ENCODE peak calls at places on chromosomes 1 and 21, in nine cellular contexts. One of them, this sample, is unnamed.
A peak's percentile ranks its signal among the peaks of the same experiment; 100 is the strongest.

GRCh38 chr1:3498986-3499385 is 44.5 kb downstream of the ARHGEF16 start:
- DNase-seq in T-cell: no peak
- DNase-seq in LNCaP clone FGC: no peak
- DNase-seq in GM12864: no peak
- DNase-seq in psoas muscle: no peak
- DNase-seq in SK-MEL-5: no peak
- DNase-seq in NCI-H345: no peak
- DNase-seq in stimulated activated CD4-positive, alpha-beta T cell treated with anti-CD3 and anti-CD28 coated beads, TNF-alpha, amount 100 ng/mL, for 1 hour: no peak
- DNase-seq in right atrium auricular region: no peak
- DNase-seq in this sample: no peak

GRCh38 chr1:197391303-197392226 is 123.5 kb downstream of the CRB1 start:
- DNase-seq in T-cell: peak; percentile 19
- DNase-seq in LNCaP clone FGC: no peak
- DNase-seq in GM12864: no peak
- DNase-seq in psoas muscle: no peak
- DNase-seq in SK-MEL-5: no peak
- DNase-seq in NCI-H345: no peak
- DNase-seq in stimulated activated CD4-positive, alpha-beta T cell treated with anti-CD3 and anti-CD28 coated beads, TNF-alpha, amount 100 ng/mL, for 1 hour: no peak
- DNase-seq in right atrium auricular region: no peak
- DNase-seq in this sample: peak; percentile 42

GRCh38 chr1:155643230-155643629 is 33.2 kb downstream of the MSTO1 start:
- DNase-seq in T-cell: no peak
- DNase-seq in LNCaP clone FGC: no peak
- DNase-seq in GM12864: no peak
- DNase-seq in psoas muscle: no peak
- DNase-seq in SK-MEL-5: no peak
- DNase-seq in NCI-H345: no peak
- DNase-seq in stimulated activated CD4-positive, alpha-beta T cell treated with anti-CD3 and anti-CD28 coated beads, TNF-alpha, amount 100 ng/mL, for 1 hour: no peak
- DNase-seq in right atrium auricular region: no peak
- DNase-seq in this sample: no peak

GRCh38 chr21:17903029-17903806 is 84.1 kb upstream of the C21orf91 start:
- DNase-seq in T-cell: no peak
- DNase-seq in LNCaP clone FGC: peak; percentile 8
- DNase-seq in GM12864: no peak
- DNase-seq in psoas muscle: no peak
- DNase-seq in SK-MEL-5: peak; percentile 66
- DNase-seq in NCI-H345: peak; percentile 71
- DNase-seq in stimulated activated CD4-positive, alpha-beta T cell treated with anti-CD3 and anti-CD28 coated beads, TNF-alpha, amount 100 ng/mL, for 1 hour: no peak
- DNase-seq in right atrium auricular region: no peak
- DNase-seq in this sample: peak; percentile 18

GRCh38 chr1:14403961-14404645 is 194.4 kb upstream of the KAZN start:
- DNase-seq in T-cell: no peak
- DNase-seq in LNCaP clone FGC: no peak
- DNase-seq in GM12864: no peak
- DNase-seq in psoas muscle: no peak
- DNase-seq in SK-MEL-5: no peak
- DNase-seq in NCI-H345: no peak
- DNase-seq in stimulated activated CD4-positive, alpha-beta T cell treated with anti-CD3 and anti-CD28 coated beads, TNF-alpha, amount 100 ng/mL, for 1 hour: no peak
- DNase-seq in right atrium auricular region: no peak
- DNase-seq in this sample: no peak

GRCh38 chr21:38853421-38853919 is 47.7 kb downstream of the ETS2 start:
- DNase-seq in T-cell: no peak
- DNase-seq in LNCaP clone FGC: no peak
- DNase-seq in GM12864: no peak
- DNase-seq in psoas muscle: peak; percentile 90
- DNase-seq in SK-MEL-5: no peak
- DNase-seq in NCI-H345: peak; percentile 20
- DNase-seq in stimulated activated CD4-positive, alpha-beta T cell treated with anti-CD3 and anti-CD28 coated beads, TNF-alpha, amount 100 ng/mL, for 1 hour: no peak
- DNase-seq in right atrium auricular region: no peak
- DNase-seq in this sample: peak; percentile 82

GRCh38 chr21:35908311-35909078 is 151.8 kb downstream of the SETD4 start:
- DNase-seq in T-cell: no peak
- DNase-seq in LNCaP clone FGC: no peak
- DNase-seq in GM12864: no peak
- DNase-seq in psoas muscle: no peak
- DNase-seq in SK-MEL-5: no peak
- DNase-seq in NCI-H345: no peak
- DNase-seq in stimulated activated CD4-positive, alpha-beta T cell treated with anti-CD3 and anti-CD28 coated beads, TNF-alpha, amount 100 ng/mL, for 1 hour: no peak
- DNase-seq in right atrium auricular region: no peak
- DNase-seq in this sample: no peak

GRCh38 chr1:191498318-191498717 is 659.9 kb upstream of the RGS18 start:
- DNase-seq in T-cell: no peak
- DNase-seq in LNCaP clone FGC: no peak
- DNase-seq in GM12864: no peak
- DNase-seq in psoas muscle: no peak
- DNase-seq in SK-MEL-5: no peak
- DNase-seq in NCI-H345: no peak
- DNase-seq in stimulated activated CD4-positive, alpha-beta T cell treated with anti-CD3 and anti-CD28 coated beads, TNF-alpha, amount 100 ng/mL, for 1 hour: no peak
- DNase-seq in right atrium auricular region: no peak
- DNase-seq in this sample: no peak